ENCODE peak calls at places on chromosomes 4 and X, in seven cellular contexts. J, H, T, C, A, R and G are unnamed samples. For H3K4me1 and H3K36me3, the result is how much of the 10 kb centered on the place peaks cover.

GRCh38 chr4:69881173-69881773 is 21.3 kb upstream of the SULT1E1 start:
- DNase-seq in J (no peak), H (no peak), T (peak), C (no peak), A (no peak), R (no peak), G (peak)

GRCh38 chr4:162727232-162727631 is 439.5 kb downstream of the NAF1 start:
- DNase-seq in J (no peak), H (no peak), T (peak), C (no peak), A (no peak), R (no peak), G (no peak)

GRCh38 chr4:112055100-112055499 is 90.2 kb upstream of the FAM241A start:
- DNase-seq in J (no peak), H (no peak), T (no peak), C (peak), A (no peak), R (no peak), G (no peak)

GRCh38 chr4:83731609-83732008 is 195.7 kb downstream of the GPAT3 start:
- DNase-seq in J (no peak), H (no peak), T (no peak), C (no peak), A (no peak), R (no peak), G (no peak)

GRCh38 chrX:320126-320783 is 1.7 kb upstream of the GTPBP6 start:
- DNase-seq in J (no peak), H (peak), T (no peak), C (no peak), A (no peak), R (peak), G (no peak)

GRCh38 chr4:4869731-4870483 is 10.4 kb downstream of the MSX1 start:
- DNase-seq in J (no peak), H (no peak), T (no peak), C (peak), A (no peak), R (no peak), G (no peak)

GRCh38 chr4:74362347-74362746 is 2.6 kb upstream of the EREG start:
- DNase-seq in J (no peak), H (no peak), T (no peak), C (no peak), A (no peak), R (no peak), G (no peak)

GRCh38 chrX:64151911-64152310 is 53.6 kb downstream of the AMER1 start:
- DNase-seq in J (no peak), H (no peak), T (no peak), C (no peak), A (no peak), R (no peak), G (no peak)

GRCh38 chr4:6953751-6954380 is 44.2 kb downstream of the TBC1D14 start:
- DNase-seq in J (no peak), H (peak), T (peak), C (peak), A (peak), R (peak), G (peak)

GRCh38 chr4:8123389-8123788 is 35.2 kb downstream of the ABLIM2 start:
- DNase-seq in J (no peak), H (peak), T (peak), C (no peak), A (no peak), R (no peak), G (no peak)

GRCh38 chr4:104643805-104644204 is 149.1 kb upstream of the CXXC4 start:
- DNase-seq in J (no peak), H (no peak), T (no peak), C (no peak), A (no peak), R (no peak), G (no peak)

GRCh38 chr4:74874785-74875367 is 58.0 kb upstream of the PARM1 start:
- DNase-seq in J (peak), H (no peak), T (peak), C (peak), A (no peak), R (no peak), G (peak)

GRCh38 chr4:138567696-138568095 is 325.5 kb upstream of the SLC7A11 start:
- DNase-seq in J (no peak), H (no peak), T (no peak), C (no peak), A (no peak), R (no peak), G (no peak)

GRCh38 chrX:145002776-145003175 is 244.5 kb upstream of the SPANXN1 start:
- DNase-seq in J (no peak), H (no peak), T (no peak), C (no peak), A (no peak), R (no peak), G (no peak)

GRCh38 chrX:56248492-56248891 is 16.3 kb downstream of the KLF8 start:
- DNase-seq in J (peak), H (no peak), T (peak), C (peak), A (no peak), R (peak), G (peak)

GRCh38 chr4:55445921-55446577 is 50.3 kb downstream of the TMEM165 start:
- DNase-seq in J (no peak), H (no peak), T (no peak), C (no peak), A (no peak), R (no peak), G (no peak)

GRCh38 chr4:102423375-102423774 is 77.8 kb upstream of the NFKB1 start:
- DNase-seq in J (no peak), H (no peak), T (no peak), C (no peak), A (no peak), R (no peak), G (no peak)

GRCh38 chr4:71545168-71545567 is 206.3 kb downstream of the SLC4A4 start:
- DNase-seq in J (no peak), H (no peak), T (no peak), C (no peak), A (no peak), R (no peak), G (no peak)

GRCh38 chr4:7581477-7581876 is 146.7 kb upstream of the PSAPL1 start:
- DNase-seq in J (no peak), H (no peak), T (no peak), C (peak), A (no peak), R (no peak), G (peak)

GRCh38 chrX:134990475-134991473 is at the start of gene SMIM10:
- DNase-seq in J (no peak), H (peak), T (peak), C (peak), A (peak), R (peak), G (peak)

GRCh38 chrX:83759872-83760271 is 101.1 kb upstream of the CYLC1 start:
- DNase-seq in J (no peak), H (no peak), T (no peak), C (no peak), A (no peak), R (no peak), G (no peak)

GRCh38 chrX:37986893-37987292 is 19.5 kb upstream of the SYTL5 start:
- DNase-seq in J (no peak), H (no peak), T (no peak), C (no peak), A (no peak), R (no peak), G (no peak)

GRCh38 chr4:121073672-121074386 is 1.5 kb upstream of the NDNF start:
- DNase-seq in J (no peak), H (no peak), T (no peak), C (peak), A (no peak), R (peak), G (peak)

GRCh38 chrX:14697453-14697852 is 168.1 kb downstream of the GLRA2 start:
- DNase-seq in J (no peak), H (no peak), T (peak), C (peak), A (no peak), R (peak), G (peak)

GRCh38 chrX:19739683-19740082 is 147.7 kb downstream of the SH3KBP1 start:
- DNase-seq in J (no peak), H (no peak), T (peak), C (peak), A (no peak), R (peak), G (peak)

GRCh38 chr4:6372649-6373525 is 99.5 kb downstream of the PPP2R2C start:
- DNase-seq in J (peak), H (peak), T (peak), C (peak), A (no peak), R (no peak), G (peak)

GRCh38 chrX:129609395-129609794 is 45.4 kb downstream of the APLN start:
- DNase-seq in J (no peak), H (no peak), T (no peak), C (no peak), A (no peak), R (no peak), G (no peak)

GRCh38 chrX:153905481-153906095 is 1.1 kb downstream of the AVPR2 start:
- DNase-seq in J (no peak), H (peak), T (no peak), C (peak), A (no peak), R (no peak), G (no peak)

GRCh38 chr4:152780267-152780811 is 585 bp downstream of the ARFIP1 start:
- DNase-seq in J (no peak), H (no peak), T (peak), C (no peak), A (no peak), R (no peak), G (no peak)

GRCh38 chr4:66482186-66482585 is 811.9 kb upstream of the EPHA5 start:
- DNase-seq in J (no peak), H (no peak), T (no peak), C (no peak), A (no peak), R (no peak), G (no peak)

GRCh38 chr4:6324999-6325790 is 55.5 kb downstream of the WFS1 start:
- DNase-seq in J (no peak), H (no peak), T (no peak), C (peak), A (no peak), R (peak), G (no peak)

DNA sequence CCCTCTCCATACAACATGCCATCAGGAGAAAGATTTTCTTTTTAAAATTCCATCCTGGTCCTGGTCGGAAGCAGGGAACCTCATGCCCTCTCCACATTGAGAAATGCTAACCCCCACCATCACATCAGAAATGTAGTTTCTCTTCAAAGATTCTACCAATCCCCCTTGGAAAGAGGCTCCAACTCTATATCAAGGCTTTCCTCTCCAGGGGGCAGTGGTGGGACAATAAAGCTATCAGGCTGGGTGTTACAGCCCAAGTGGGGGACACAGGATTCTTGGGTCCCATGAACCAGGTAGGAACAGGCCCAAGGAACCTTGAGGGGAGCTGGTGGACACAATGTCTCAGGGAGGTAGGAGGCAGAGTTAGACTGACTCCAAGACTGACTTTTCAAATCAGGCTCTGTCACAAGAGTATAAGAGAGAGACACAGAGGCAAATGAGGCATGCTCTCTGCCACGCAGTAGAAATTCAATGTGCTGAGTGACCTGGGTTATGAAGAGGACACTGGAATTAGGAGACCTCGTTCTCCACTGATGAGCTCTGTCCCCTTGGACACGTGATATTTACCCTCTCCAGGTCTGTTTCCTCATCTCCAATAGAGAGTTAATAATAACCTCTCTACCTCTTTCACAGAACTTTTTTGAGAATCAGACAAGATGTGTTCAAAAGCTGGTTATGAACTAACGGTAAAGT is 4.5 kb downstream of the GJB1 start:
- DNase-seq in J (no peak), H (no peak), T (no peak), C (no peak), A (no peak), R (no peak), G (no peak)
- H3K4me1 ChIP-seq in J (under half), H (under half), T (under half), C (under half), A (under half), R (under half), G (under half)

DNA sequence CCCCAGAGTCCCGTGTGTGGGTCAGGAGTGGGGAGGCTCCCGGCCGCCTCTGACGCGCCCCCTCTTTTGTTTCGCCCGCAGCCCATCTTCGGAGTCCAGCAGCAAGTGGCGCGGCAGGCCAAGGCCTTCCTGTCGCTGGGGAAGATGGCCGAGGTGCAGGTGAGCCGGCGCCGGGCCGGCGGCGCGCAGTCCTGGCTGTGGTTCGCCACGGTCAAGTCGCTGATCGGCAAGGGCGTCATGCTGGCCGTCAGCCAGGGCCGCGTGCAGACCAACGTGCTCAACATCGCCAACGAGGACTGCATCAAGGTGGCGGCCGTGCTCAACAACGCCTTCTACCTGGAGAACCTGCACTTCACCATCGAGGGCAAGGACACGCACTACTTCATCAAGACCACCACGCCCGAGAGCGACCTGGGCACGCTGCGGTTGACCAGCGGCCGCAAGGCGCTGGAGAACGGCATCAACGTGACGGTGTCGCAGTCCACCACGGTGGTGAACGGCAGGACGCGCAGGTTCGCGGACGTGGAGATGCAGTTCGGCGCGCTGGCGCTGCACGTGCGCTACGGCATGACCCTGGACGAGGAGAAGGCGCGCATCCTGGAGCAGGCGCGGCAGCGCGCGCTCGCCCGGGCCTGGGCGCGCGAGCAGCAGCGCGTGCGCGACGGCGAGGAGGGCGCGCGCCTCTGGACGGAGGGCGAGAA is 117.5 kb downstream of the DCTD start:
- DNase-seq in J (no peak), H (no peak), T (no peak), C (no peak), A (no peak), R (no peak), G (no peak)
- H3K36me3 ChIP-seq in J (under half), H (under half), T (under half), C (under half), A (under half), R (under half), G (under half)

GRCh38 chrX:71625471-71625870 is 7.2 kb upstream of the CXCR3 start:
- DNase-seq in J (no peak), H (no peak), T (no peak), C (no peak), A (no peak), R (no peak), G (no peak)
- TF ChIP-seq CTCF in J (no peak), H (no peak), T (no peak), C (no peak), A (no peak), R (no peak), G (no peak)

DNA sequence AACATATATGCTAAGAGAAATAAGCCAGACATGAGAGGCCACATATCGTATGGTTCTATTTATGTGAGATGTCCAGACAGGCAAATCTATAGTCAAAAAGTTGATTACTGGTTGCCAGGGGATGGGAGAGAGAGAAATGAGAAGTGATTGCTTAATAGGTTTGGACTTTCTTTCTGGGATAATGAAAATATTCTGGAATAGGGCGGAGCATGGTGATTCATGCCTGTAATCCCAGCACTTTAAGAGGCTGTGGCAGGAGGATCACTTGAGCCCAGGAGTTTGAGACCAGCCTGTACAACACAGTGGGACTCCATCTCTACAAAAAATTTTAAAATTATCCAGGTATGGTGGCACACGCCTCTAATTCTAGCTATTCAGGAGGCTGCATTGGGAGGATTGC is 22.4 kb downstream of the RBM47 start:
- DNase-seq in J (no peak), H (no peak), T (no peak), C (no peak), A (no peak), R (no peak), G (no peak)
- H3K4me1 ChIP-seq in J (under half), H (under half), T (under half), C (under half), A (under half), R (under half), G (under half)

DNA sequence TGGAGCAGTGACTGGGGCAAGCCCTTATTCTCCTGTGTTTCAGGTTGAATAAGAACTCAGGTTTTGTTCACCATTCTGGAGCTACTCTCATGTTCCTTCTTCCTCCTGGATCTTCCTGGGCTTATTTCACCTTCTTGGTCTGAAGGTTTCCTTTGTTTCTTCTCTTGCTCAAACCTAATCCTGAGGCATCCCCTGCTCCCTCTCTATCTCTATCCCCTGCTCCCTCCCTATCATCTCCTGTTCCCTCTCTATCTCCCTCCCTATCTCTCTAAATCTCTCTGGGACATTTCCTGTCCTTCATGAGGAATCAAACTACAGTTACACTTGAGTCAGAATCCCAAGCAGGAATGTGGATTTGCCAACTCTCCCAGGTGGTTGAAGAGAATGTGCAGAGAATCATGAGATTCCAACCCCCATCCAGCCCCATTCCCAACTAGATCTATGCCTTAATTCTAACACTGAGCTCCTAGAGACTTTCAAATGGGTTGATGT is 134.9 kb upstream of the ZIC3 start:
- DNase-seq in J (no peak), H (no peak), T (no peak), C (peak), A (no peak), R (no peak), G (no peak)
- H3K36me3 ChIP-seq in J (under half), H (under half), T (under half), C (under half), A (under half), R (under half), G (under half)

DNA sequence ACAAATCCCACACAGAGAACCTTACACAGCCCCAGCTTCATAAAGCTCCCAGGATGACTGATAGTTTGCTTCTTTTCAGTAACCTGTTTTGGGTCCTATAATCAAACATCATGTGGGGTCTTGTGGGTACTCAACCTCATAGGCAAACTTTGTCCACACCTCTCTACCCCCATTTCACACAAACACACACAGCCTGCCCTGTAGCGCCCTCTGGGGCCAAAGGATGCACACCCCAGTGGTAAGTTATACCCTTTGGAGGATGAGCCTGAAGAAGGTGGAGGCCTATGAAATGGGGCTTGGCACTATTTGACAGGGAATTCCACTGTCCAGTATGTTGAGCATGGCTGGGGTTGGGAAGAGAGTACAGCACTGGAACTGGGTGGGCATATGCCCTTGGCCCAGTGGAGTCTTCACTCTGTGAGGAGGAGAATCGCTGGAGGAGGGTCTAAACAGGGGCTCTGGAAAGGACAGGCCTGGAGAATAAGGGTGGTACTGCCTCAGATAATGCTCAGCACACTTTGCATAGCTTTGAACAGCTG is 30.5 kb upstream of the COL25A1 start:
- DNase-seq in J (no peak), H (no peak), T (peak), C (peak), A (no peak), R (no peak), G (no peak)
- TF ChIP-seq CTCF in J (peak), H (no peak), T (peak), C (peak), A (no peak), R (no peak), G (no peak)

DNA sequence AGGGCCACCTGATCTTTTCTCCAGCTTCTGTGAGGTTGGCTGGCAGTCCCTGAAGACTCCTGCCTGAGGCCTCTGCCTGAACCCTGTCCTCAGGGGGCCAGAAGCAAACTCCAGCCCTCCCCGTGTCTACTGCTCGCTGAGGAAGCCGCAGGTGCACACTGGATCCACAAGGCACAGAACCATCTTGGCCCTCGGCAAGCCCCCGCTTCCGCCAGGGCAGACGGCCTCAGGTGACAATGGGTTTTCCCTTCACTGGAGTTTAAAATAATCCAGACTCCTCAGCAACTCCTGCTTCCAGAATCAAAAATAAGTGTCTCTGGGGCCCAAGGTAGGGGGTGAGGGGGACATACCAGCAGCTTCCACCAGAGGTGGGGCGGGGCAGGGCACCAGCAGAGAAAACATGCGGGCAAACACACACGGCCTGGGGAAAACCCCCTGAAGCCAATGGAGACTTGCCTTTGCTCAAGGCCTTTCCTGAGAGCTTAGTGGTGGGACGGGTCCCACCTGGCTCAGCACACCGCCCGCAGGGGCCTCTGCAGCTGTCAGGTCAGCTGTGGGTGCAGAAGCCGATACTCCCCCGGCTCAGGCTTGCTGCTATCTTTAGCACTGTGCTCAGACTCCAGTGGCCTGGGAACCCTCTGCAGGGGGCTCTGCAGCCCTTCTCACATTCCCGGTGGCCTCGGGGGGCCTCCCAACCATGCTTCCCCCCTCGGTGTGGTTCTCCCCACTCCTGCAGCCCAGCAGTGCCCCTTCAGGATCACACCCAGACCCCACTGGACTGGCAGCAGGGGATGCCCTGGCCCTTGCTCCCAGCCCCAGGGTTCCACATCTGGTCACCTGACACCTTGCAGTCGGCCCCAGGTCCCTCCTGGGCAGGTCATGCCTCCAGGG is 1.9 kb downstream of the MYL5 start:
- DNase-seq in J (no peak), H (peak), T (no peak), C (no peak), A (no peak), R (no peak), G (no peak)
- H3K4me1 ChIP-seq in J (under half), H (under half), T (under half), C (under half), A (under half), R (under half), G (under half)